ENCODE peak calls at places on chromosomes 2 and 18, in nine cellular contexts. E is tibial artery; Z is kidney; A is effector memory CD4-positive, alpha-beta T cell; L is PC-3; O is esophagus squamous epithelium; K is mesendoderm; R is OCI-LY7; Q is CD4-positive, alpha-beta memory T cell. I is an unnamed sample.
A peak's percentile ranks its signal among the peaks of the same experiment; 100 is the strongest.

GRCh38 chr2:12606472-12607000 is 110.2 kb upstream of the TRIB2 start:
- DNase-seq in E (no peak), Z (no peak), A (no peak), L (peak; percentile 61), O (no peak), K (peak; percentile 24), R (no peak), Q (peak; percentile 16), I (peak; percentile 74)

GRCh38 chr2:239288951-239289481 is 111.8 kb downstream of the HDAC4 start:
- DNase-seq in E (peak; percentile 53), Z (no peak), A (no peak), L (no peak), O (no peak), K (no peak), R (no peak), Q (peak; percentile 64), I (no peak)

GRCh38 chr2:84694088-84694622 is 177.9 kb downstream of the DNAH6 start:
- DNase-seq in E (no peak), Z (peak; percentile 31), A (no peak), L (no peak), O (no peak), K (no peak), R (no peak), Q (peak; percentile 60), I (no peak)

GRCh38 chr2:42067521-42067920 is 19.7 kb downstream of the PKDCC start:
- DNase-seq in E (no peak), Z (no peak), A (no peak), L (no peak), O (no peak), K (no peak), R (no peak), Q (no peak), I (no peak)

GRCh38 chr2:224671731-224672130 is 44.4 kb downstream of the CCDC195 start:
- DNase-seq in E (no peak), Z (no peak), A (no peak), L (no peak), O (no peak), K (no peak), R (no peak), Q (no peak), I (no peak)

GRCh38 chr2:195319112-195319460 is 337.9 kb upstream of the SLC39A10 start:
- DNase-seq in E (no peak), Z (no peak), A (no peak), L (peak; percentile 84), O (no peak), K (peak; percentile 26), R (no peak), Q (no peak), I (peak; percentile 54)

GRCh38 chr2:165898381-165898780 is 55.2 kb downstream of the TTC21B start:
- DNase-seq in E (no peak), Z (no peak), A (no peak), L (peak; percentile 95), O (no peak), K (no peak), R (no peak), Q (no peak), I (no peak)

GRCh38 chr2:195815083-195815482 is 158.1 kb downstream of the SLC39A10 start:
- DNase-seq in E (no peak), Z (no peak), A (no peak), L (no peak), O (no peak), K (no peak), R (no peak), Q (no peak), I (no peak)

GRCh38 chr2:26672818-26673393 is 19.6 kb upstream of the KCNK3 start:
- DNase-seq in E (peak; percentile 17), Z (no peak), A (no peak), L (no peak), O (no peak), K (no peak), R (no peak), Q (no peak), I (no peak)

GRCh38 chr2:26674771-26675170 is 17.8 kb upstream of the KCNK3 start:
- DNase-seq in E (peak; percentile 48), Z (no peak), A (no peak), L (no peak), O (no peak), K (no peak), R (no peak), Q (no peak), I (no peak)

GRCh38 chr2:26672112-26672817 is 20.3 kb upstream of the KCNK3 start:
- DNase-seq in E (peak; percentile 31), Z (no peak), A (no peak), L (no peak), O (no peak), K (peak; percentile 50), R (no peak), Q (no peak), I (no peak)

GRCh38 chr2:26675651-26676255 is 16.8 kb upstream of the KCNK3 start:
- DNase-seq in E (peak; percentile 42), Z (no peak), A (no peak), L (no peak), O (no peak), K (no peak), R (no peak), Q (no peak), I (no peak)

DNA sequence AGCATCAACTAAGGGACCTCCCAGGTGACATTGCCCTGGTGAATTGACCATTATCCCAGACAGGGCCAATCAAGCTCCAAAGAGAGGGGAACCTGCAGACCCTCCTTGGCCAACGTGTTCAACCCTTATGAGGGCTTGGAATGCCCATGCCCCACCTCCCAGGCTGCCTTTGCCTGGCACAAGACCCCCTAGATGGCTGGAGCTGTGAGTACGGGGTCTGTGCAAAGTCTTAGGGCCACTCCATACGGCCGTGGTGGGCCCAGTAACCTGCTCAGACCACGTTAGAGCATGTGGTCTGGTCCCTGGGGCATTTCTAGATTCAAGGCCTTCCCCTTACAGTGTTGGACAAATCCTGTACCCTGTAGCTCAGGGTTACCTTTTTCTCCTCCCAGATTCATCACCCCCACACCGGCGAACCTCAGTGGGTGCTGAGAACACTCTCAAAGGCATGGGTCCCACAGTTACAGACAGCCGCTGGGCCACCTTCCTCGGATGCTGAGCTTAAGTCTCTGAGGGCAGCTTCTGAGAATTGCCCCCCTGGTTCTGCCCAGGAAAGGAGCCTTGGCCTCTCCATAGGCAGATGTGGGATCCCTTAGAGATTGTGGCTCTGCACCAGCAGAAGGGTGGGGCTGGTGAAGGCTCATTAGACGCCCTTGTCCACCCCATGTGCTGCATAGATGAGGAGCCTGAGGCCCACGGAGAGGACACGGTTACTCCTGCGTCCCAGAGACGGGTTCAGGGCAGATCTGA is 18.3 kb upstream of the KCNK3 start:
- DNase-seq in E (peak; percentile 38), Z (no peak), A (no peak), L (no peak), O (no peak), K (no peak), R (no peak), Q (no peak), I (no peak)
- H3K27ac ChIP-seq in E (no peak overlapping the region), Z (no peak overlapping the region), A (no peak overlapping the region), L (no peak overlapping the region), O (no peak overlapping the region), K (no peak overlapping the region), R (no peak overlapping the region), Q (no peak overlapping the region), I (no peak overlapping the region)

DNA sequence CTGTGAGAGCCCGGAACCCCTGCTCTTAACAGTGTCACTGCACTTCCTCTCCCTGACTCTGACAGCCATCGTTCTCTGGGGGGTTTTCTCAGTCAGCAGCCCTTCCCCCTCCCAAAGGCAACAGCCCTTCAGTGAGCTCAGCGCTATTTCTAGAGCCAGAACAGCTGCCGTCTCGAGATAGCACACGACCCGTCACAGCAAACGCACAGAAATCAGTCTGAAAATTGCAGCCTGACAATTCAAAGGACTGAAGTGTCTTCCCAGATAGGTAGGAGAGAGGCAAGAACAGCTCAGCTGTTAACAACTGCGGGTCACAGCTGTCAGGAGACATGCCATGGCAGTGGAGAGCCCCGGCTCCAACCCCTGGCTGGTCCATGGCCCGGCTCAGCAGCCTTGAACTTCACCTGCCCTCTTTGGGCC is 45.4 kb downstream of the ST8SIA5 start:
- DNase-seq in E (no peak), Z (no peak), A (no peak), L (no peak), O (no peak), K (peak; percentile 37), R (peak; percentile 85), Q (no peak), I (no peak)
- H3K4me3 ChIP-seq in E (no peak overlapping the region), Z (no peak overlapping the region), A (no peak overlapping the region), L (no peak overlapping the region), O (no peak overlapping the region), K (no peak overlapping the region), R (peak overlapping the region; percentile 57), Q (no peak overlapping the region), I (no peak overlapping the region)

GRCh38 chr2:43132523-43133301 is 93.7 kb downstream of the ZFP36L2 start:
- DNase-seq in E (no peak), Z (peak; percentile 77), A (no peak), L (no peak), O (no peak), K (no peak), R (peak; percentile 75), Q (no peak), I (no peak)

GRCh38 chr2:43134571-43134889 is 91.9 kb downstream of the ZFP36L2 start:
- DNase-seq in E (no peak), Z (peak; percentile 89), A (no peak), L (no peak), O (no peak), K (no peak), R (no peak), Q (no peak), I (no peak)

GRCh38 chr2:43131890-43132522 is 94.4 kb downstream of the ZFP36L2 start:
- DNase-seq in E (no peak), Z (peak; percentile 68), A (no peak), L (peak; percentile 26), O (no peak), K (no peak), R (no peak), Q (no peak), I (no peak)

GRCh38 chr2:43133708-43134570 is 92.5 kb downstream of the ZFP36L2 start:
- DNase-seq in E (peak; percentile 68), Z (peak; percentile 83), A (peak; percentile 65), L (no peak), O (peak; percentile 50), K (no peak), R (peak; percentile 72), Q (peak; percentile 93), I (no peak)

GRCh38 chr2:43133336-43133707 is 93.1 kb downstream of the ZFP36L2 start:
- DNase-seq in E (no peak), Z (peak; percentile 64), A (no peak), L (no peak), O (no peak), K (no peak), R (peak; percentile 66), Q (no peak), I (no peak)
- H3K27ac ChIP-seq in E (no peak overlapping the region), Z (no peak overlapping the region), A (peak overlapping the region; percentile 89), L (no peak overlapping the region), O (peak overlapping the region; percentile 90), K (no peak overlapping the region), R (peak overlapping the region; percentile 93), Q (peak overlapping the region; percentile 83), I (no peak overlapping the region)

DNA sequence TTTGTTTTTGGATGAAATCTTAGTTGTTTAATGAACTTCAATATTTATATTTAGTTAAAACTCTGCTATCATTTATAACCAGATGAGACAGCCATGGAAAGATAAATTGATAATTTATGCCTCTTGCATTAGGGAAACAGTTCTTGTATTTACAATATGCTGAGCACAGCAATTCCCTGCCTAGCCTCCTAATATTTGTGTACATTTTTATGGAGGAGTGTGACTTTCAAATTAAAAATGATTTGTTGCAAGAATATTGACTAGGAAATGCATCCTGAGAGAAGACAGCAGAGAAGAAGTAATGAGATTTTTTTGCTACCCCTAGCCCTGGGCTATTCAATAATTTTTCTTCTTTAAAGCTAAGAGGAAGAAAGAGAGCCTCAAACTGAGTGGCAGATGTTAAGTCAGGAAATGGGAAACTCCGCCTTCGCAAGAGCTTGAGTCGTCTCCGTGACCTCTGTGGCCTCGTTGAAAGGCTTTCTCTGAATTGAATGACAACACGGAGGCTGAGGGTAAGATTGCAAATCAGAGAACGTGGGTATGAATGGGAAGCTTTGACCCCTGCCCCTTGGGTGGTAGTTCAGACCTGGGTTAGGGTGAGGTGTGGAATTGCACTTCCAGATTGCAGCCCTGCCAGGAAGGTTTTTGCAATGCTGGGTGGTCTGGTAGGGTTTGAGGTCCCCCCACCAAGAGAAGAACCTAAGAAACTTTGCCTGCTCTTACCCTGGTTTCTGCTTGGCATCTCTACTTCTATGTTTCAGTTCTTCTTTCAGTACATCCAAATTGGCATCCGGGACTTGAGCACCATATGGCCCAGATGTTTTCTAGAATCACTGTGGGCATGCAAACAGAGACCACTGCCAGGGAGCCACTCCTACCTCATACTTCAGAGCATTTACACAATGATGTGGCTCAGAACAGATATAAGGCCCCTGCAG is 210.3 kb upstream of the RBMS1 start:
- DNase-seq in E (no peak), Z (no peak), A (no peak), L (no peak), O (peak; percentile 1), K (peak; percentile 45), R (peak; percentile 82), Q (peak; percentile 18), I (no peak)
- H3K4me3 ChIP-seq in E (no peak overlapping the region), Z (no peak overlapping the region), A (no peak overlapping the region), L (no peak overlapping the region), O (no peak overlapping the region), K (no peak overlapping the region), R (peak overlapping the region; percentile 36), Q (no peak overlapping the region), I (no peak overlapping the region)

I was measured in brain microvascular endothelial cell.